ENCODE peak calls at places on chromosome 21, in seven cellular contexts. W, N, B, I, U, Q and J are unnamed samples.

GRCh38 chr21:32423846-32424535 is 11.5 kb downstream of the EVA1C start:
- DNase-seq in W (no peak), N (no peak), B (no peak), I (no peak), U (no peak), Q (no peak), J (no peak)

GRCh38 chr21:31420988-31421387 is 76.9 kb upstream of the TIAM1 start:
- DNase-seq in W (no peak), N (no peak), B (no peak), I (no peak), U (no peak), Q (no peak), J (no peak)

GRCh38 chr21:36310016-36310415 is 10.0 kb upstream of the MORC3 start:
- DNase-seq in W (no peak), N (no peak), B (no peak), I (no peak), U (peak; percentile 75), Q (peak; percentile 78), J (no peak)

GRCh38 chr21:28111151-28111619 is 881.5 kb downstream of the LTN1 start:
- DNase-seq in W (no peak), N (no peak), B (no peak), I (no peak), U (no peak), Q (no peak), J (no peak)

GRCh38 chr21:29953072-29953471 is 13.3 kb upstream of the GRIK1 start:
- DNase-seq in W (no peak), N (no peak), B (peak; percentile 7), I (no peak), U (no peak), Q (no peak), J (no peak)

GRCh38 chr21:29490016-29490415 is 191.3 kb downstream of the BACH1 start:
- DNase-seq in W (no peak), N (no peak), B (no peak), I (no peak), U (no peak), Q (no peak), J (no peak)

GRCh38 chr21:31416465-31416864 is 72.4 kb upstream of the TIAM1 start:
- DNase-seq in W (no peak), N (no peak), B (peak; percentile 53), I (no peak), U (no peak), Q (no peak), J (no peak)

GRCh38 chr21:40173833-40174232 is 306.6 kb downstream of the PCP4 start:
- DNase-seq in W (no peak), N (peak; percentile 28), B (no peak), I (no peak), U (no peak), Q (no peak), J (no peak)

GRCh38 chr21:35491114-35491513 is 442.0 kb upstream of the RUNX1 start:
- DNase-seq in W (no peak), N (no peak), B (no peak), I (no peak), U (no peak), Q (no peak), J (no peak)

GRCh38 chr21:14376854-14377253 is 6.1 kb downstream of the HSPA13 start:
- DNase-seq in W (no peak), N (no peak), B (no peak), I (no peak), U (no peak), Q (peak; percentile 16), J (no peak)

GRCh38 chr21:15362458-15362857 is 297.7 kb upstream of the NRIP1 start:
- DNase-seq in W (no peak), N (no peak), B (no peak), I (no peak), U (no peak), Q (no peak), J (no peak)

GRCh38 chr21:38599381-38599975 is 101.2 kb upstream of the ERG start:
- DNase-seq in W (no peak), N (no peak), B (no peak), I (no peak), U (no peak), Q (no peak), J (no peak)

GRCh38 chr21:22200378-22201092 is 1202.3 kb downstream of the NCAM2 start:
- DNase-seq in W (no peak), N (no peak), B (no peak), I (no peak), U (no peak), Q (no peak), J (no peak)

GRCh38 chr21:32782698-32783097 is 11.1 kb upstream of the PAXBP1 start:
- DNase-seq in W (no peak), N (no peak), B (no peak), I (no peak), U (no peak), Q (no peak), J (no peak)

GRCh38 chr21:39071623-39072214 is 111.5 kb downstream of the PSMG1 start:
- DNase-seq in W (no peak), N (no peak), B (no peak), I (no peak), U (no peak), Q (no peak), J (no peak)

GRCh38 chr21:33443174-33443573 is 36.6 kb downstream of the TMEM50B start:
- DNase-seq in W (no peak), N (no peak), B (no peak), I (no peak), U (no peak), Q (no peak), J (no peak)

GRCh38 chr21:45226540-45227326 is 61.0 kb downstream of the POFUT2 start:
- DNase-seq in W (no peak), N (no peak), B (no peak), I (no peak), U (peak; percentile 47), Q (no peak), J (no peak)

GRCh38 chr21:42518216-42518615 is 4.6 kb downstream of the SLC37A1 start:
- DNase-seq in W (no peak), N (peak; percentile 89), B (peak; percentile 50), I (no peak), U (no peak), Q (no peak), J (no peak)

GRCh38 chr21:25885880-25886279 is 151.1 kb downstream of the GABPA start:
- DNase-seq in W (no peak), N (no peak), B (no peak), I (no peak), U (no peak), Q (no peak), J (no peak)

GRCh38 chr21:16587141-16587570 is 857.4 kb downstream of the USP25 start:
- DNase-seq in W (no peak), N (peak; percentile 21), B (peak; percentile 90), I (peak; percentile 73), U (no peak), Q (no peak), J (no peak)

GRCh38 chr21:21175798-21176334 is 177.7 kb downstream of the NCAM2 start:
- DNase-seq in W (no peak), N (no peak), B (no peak), I (no peak), U (no peak), Q (no peak), J (no peak)

GRCh38 chr21:38420140-38420539 is 78.1 kb downstream of the ERG start:
- DNase-seq in W (no peak), N (no peak), B (no peak), I (no peak), U (no peak), Q (no peak), J (no peak)

GRCh38 chr21:42222821-42223390 is 4.0 kb downstream of the ABCG1 start:
- DNase-seq in W (peak; percentile 32), N (no peak), B (no peak), I (no peak), U (no peak), Q (no peak), J (no peak)

GRCh38 chr21:43825610-43825935 is 36.2 kb downstream of the RRP1 start:
- DNase-seq in W (no peak), N (no peak), B (no peak), I (no peak), U (no peak), Q (no peak), J (no peak)

GRCh38 chr21:31255846-31256395 is 88.1 kb downstream of the TIAM1 start:
- DNase-seq in W (no peak), N (peak; percentile 12), B (no peak), I (no peak), U (no peak), Q (no peak), J (no peak)

GRCh38 chr21:16509466-16509865 is 779.7 kb downstream of the USP25 start:
- DNase-seq in W (no peak), N (no peak), B (no peak), I (no peak), U (no peak), Q (no peak), J (no peak)

GRCh38 chr21:37220433-37220980 is 46.6 kb downstream of the VPS26C start:
- DNase-seq in W (no peak), N (peak; percentile 63), B (peak; percentile 27), I (no peak), U (peak; percentile 16), Q (no peak), J (no peak)